ENCODE peak calls at places on chromosome 2, in seven cellular contexts. A is cardiac muscle cell; O is GM06990; C is naive thymus-derived CD8-positive, alpha-beta T cell; N is non-pigmented ciliary epithelial cell; K is DMS153; H is stomach. T is an unnamed sample.

GRCh38 chr2:234138836-234139235 is 88.3 kb downstream of the SPP2 start:
- DNase-seq in A (no peak), O (no peak), C (no peak), N (no peak), K (no peak), H (no peak), T (no peak)

GRCh38 chr2:226030369-226031077 is 631.0 kb downstream of the NYAP2 start:
- DNase-seq in A (peak), O (no peak), C (no peak), N (no peak), K (no peak), H (no peak), T (peak)

GRCh38 chr2:215019085-215019484 is 119.3 kb downstream of the ABCA12 start:
- DNase-seq in A (no peak), O (no peak), C (no peak), N (no peak), K (no peak), H (no peak), T (no peak)

GRCh38 chr2:47237375-47238357 is 82.6 kb upstream of the STPG4 start:
- DNase-seq in A (no peak), O (no peak), C (no peak), N (no peak), K (no peak), H (no peak), T (no peak)

GRCh38 chr2:241229563-241230401 is 41.3 kb downstream of the ANO7 start:
- DNase-seq in A (no peak), O (no peak), C (no peak), N (no peak), K (no peak), H (no peak), T (no peak)

GRCh38 chr2:232896111-232896510 is 26.0 kb downstream of the SNORC start:
- DNase-seq in A (no peak), O (no peak), C (no peak), N (no peak), K (no peak), H (no peak), T (no peak)

GRCh38 chr2:30301551-30301950 is 70.2 kb downstream of the LBH start:
- DNase-seq in A (no peak), O (no peak), C (no peak), N (no peak), K (no peak), H (no peak), T (no peak)

GRCh38 chr2:199471443-199472057 is 13.8 kb upstream of the SATB2 start:
- DNase-seq in A (peak), O (no peak), C (no peak), N (no peak), K (peak), H (peak), T (peak)

GRCh38 chr2:235171511-235172130 is 219.8 kb downstream of the SH3BP4 start:
- DNase-seq in A (no peak), O (no peak), C (no peak), N (peak), K (no peak), H (no peak), T (no peak)

GRCh38 chr2:107809835-107810234 is 16.9 kb upstream of the RGPD4 start:
- DNase-seq in A (no peak), O (no peak), C (no peak), N (no peak), K (peak), H (no peak), T (no peak)

T was measured in HL-60.